ENCODE peak calls at places on chromosome 15, in seven cellular contexts. One of them, this sample, is unnamed.
A peak's percentile ranks its signal among the peaks of the same experiment; 100 is the strongest.

GRCh38 chr15:74752486-74753395 is 4.1 kb downstream of the CYP1A2 start:
- DNase-seq in effector memory CD4-positive, alpha-beta T cell: no peak
- DNase-seq in astrocyte: peak; percentile 64
- DNase-seq in WTC11: no peak
- DNase-seq in B cell: no peak
- DNase-seq in H9: no peak
- DNase-seq in coronary artery: no peak
- DNase-seq in this sample: peak; percentile 66

GRCh38 chr15:38534691-38535090 is 29.9 kb downstream of the RASGRP1 start:
- DNase-seq in effector memory CD4-positive, alpha-beta T cell: no peak
- DNase-seq in astrocyte: no peak
- DNase-seq in WTC11: no peak
- DNase-seq in B cell: no peak
- DNase-seq in H9: no peak
- DNase-seq in coronary artery: no peak
- DNase-seq in this sample: no peak

GRCh38 chr15:91887921-91888373 is 34.4 kb downstream of the SLCO3A1 start:
- DNase-seq in effector memory CD4-positive, alpha-beta T cell: no peak
- DNase-seq in astrocyte: peak; percentile 19
- DNase-seq in WTC11: no peak
- DNase-seq in B cell: no peak
- DNase-seq in H9: no peak
- DNase-seq in coronary artery: no peak
- DNase-seq in this sample: no peak

GRCh38 chr15:70508561-70509281 is 254.6 kb downstream of the UACA start:
- DNase-seq in effector memory CD4-positive, alpha-beta T cell: no peak
- DNase-seq in astrocyte: peak; percentile 92
- DNase-seq in WTC11: no peak
- DNase-seq in B cell: no peak
- DNase-seq in H9: no peak
- DNase-seq in coronary artery: no peak
- DNase-seq in this sample: peak; percentile 80

GRCh38 chr15:53658827-53659226 is 100.6 kb downstream of the WDR72 start:
- DNase-seq in effector memory CD4-positive, alpha-beta T cell: no peak
- DNase-seq in astrocyte: peak; percentile 0
- DNase-seq in WTC11: no peak
- DNase-seq in B cell: no peak
- DNase-seq in H9: no peak
- DNase-seq in coronary artery: no peak
- DNase-seq in this sample: no peak

GRCh38 chr15:40232625-40233070 is 6.2 kb upstream of the PAK6 start:
- DNase-seq in effector memory CD4-positive, alpha-beta T cell: no peak
- DNase-seq in astrocyte: no peak
- DNase-seq in WTC11: no peak
- DNase-seq in B cell: no peak
- DNase-seq in H9: no peak
- DNase-seq in coronary artery: no peak
- DNase-seq in this sample: no peak

GRCh38 chr15:80436511-80437307 is 32.5 kb downstream of the ARNT2 start:
- DNase-seq in effector memory CD4-positive, alpha-beta T cell: no peak
- DNase-seq in astrocyte: peak; percentile 73
- DNase-seq in WTC11: no peak
- DNase-seq in B cell: no peak
- DNase-seq in H9: no peak
- DNase-seq in coronary artery: no peak
- DNase-seq in this sample: peak; percentile 67

GRCh38 chr15:58269455-58270414 is 131.6 kb downstream of the AQP9 start:
- DNase-seq in effector memory CD4-positive, alpha-beta T cell: no peak
- DNase-seq in astrocyte: peak; percentile 45
- DNase-seq in WTC11: peak; percentile 44
- DNase-seq in B cell: no peak
- DNase-seq in H9: peak; percentile 75
- DNase-seq in coronary artery: no peak
- DNase-seq in this sample: peak; percentile 87

GRCh38 chr15:69585937-69586336 is 133.3 kb downstream of the RPLP1 start:
- DNase-seq in effector memory CD4-positive, alpha-beta T cell: no peak
- DNase-seq in astrocyte: no peak
- DNase-seq in WTC11: no peak
- DNase-seq in B cell: no peak
- DNase-seq in H9: no peak
- DNase-seq in coronary artery: no peak
- DNase-seq in this sample: no peak

GRCh38 chr15:68701886-68702285 is 118.8 kb downstream of the ANP32A start:
- DNase-seq in effector memory CD4-positive, alpha-beta T cell: no peak
- DNase-seq in astrocyte: no peak
- DNase-seq in WTC11: no peak
- DNase-seq in B cell: no peak
- DNase-seq in H9: no peak
- DNase-seq in coronary artery: no peak
- DNase-seq in this sample: no peak

GRCh38 chr15:80946576-80946975 is 43.0 kb downstream of the MESD start:
- DNase-seq in effector memory CD4-positive, alpha-beta T cell: no peak
- DNase-seq in astrocyte: no peak
- DNase-seq in WTC11: no peak
- DNase-seq in B cell: no peak
- DNase-seq in H9: no peak
- DNase-seq in coronary artery: peak; percentile 36
- DNase-seq in this sample: peak; percentile 29

GRCh38 chr15:72758195-72758594 is 25.4 kb downstream of the ADPGK start:
- DNase-seq in effector memory CD4-positive, alpha-beta T cell: no peak
- DNase-seq in astrocyte: peak; percentile 98
- DNase-seq in WTC11: no peak
- DNase-seq in B cell: no peak
- DNase-seq in H9: no peak
- DNase-seq in coronary artery: no peak
- DNase-seq in this sample: peak; percentile 79

GRCh38 chr15:68626283-68626682 is 47.5 kb downstream of the CORO2B start:
- DNase-seq in effector memory CD4-positive, alpha-beta T cell: no peak
- DNase-seq in astrocyte: no peak
- DNase-seq in WTC11: no peak
- DNase-seq in B cell: no peak
- DNase-seq in H9: no peak
- DNase-seq in coronary artery: no peak
- DNase-seq in this sample: no peak

This sample was measured in islet precursor cell.